ENCODE peak calls at places on chromosomes 6 and 20, in seven cellular contexts. T is coronary artery, K is T-helper 2 cell, S is HS-5, P is A673, F is T1000, L is C1 segment of cervical spinal cord. O is an unnamed sample.

GRCh38 chr6:89612121-89612520 is 26.4 kb downstream of the LYRM2 start:
- DNase-seq in T (no peak), K (no peak), S (no peak), P (no peak), F (no peak), L (no peak), O (no peak)

GRCh38 chr20:37867289-37868195 is 35.4 kb upstream of the VSTM2L start:
- DNase-seq in T (no peak), K (no peak), S (no peak), P (no peak), F (no peak), L (no peak), O (no peak)

GRCh38 chr6:7730852-7731251 is 5.0 kb downstream of the BMP6 start:
- DNase-seq in T (no peak), K (no peak), S (peak), P (no peak), F (no peak), L (no peak), O (peak)

GRCh38 chr20:46351357-46352058 is 43.2 kb upstream of the CDH22 start:
- DNase-seq in T (no peak), K (no peak), S (no peak), P (no peak), F (no peak), L (no peak), O (no peak)

GRCh38 chr6:56573142-56573541 is 69.5 kb downstream of the DST start:
- DNase-seq in T (no peak), K (no peak), S (no peak), P (peak), F (no peak), L (no peak), O (no peak)

GRCh38 chr20:2293971-2294370 is 1.8 kb upstream of the TGM3 start:
- DNase-seq in T (no peak), K (no peak), S (no peak), P (no peak), F (no peak), L (no peak), O (no peak)

GRCh38 chr6:127302728-127303675 is 36.3 kb downstream of the RNF146 start:
- DNase-seq in T (no peak), K (peak), S (peak), P (peak), F (no peak), L (no peak), O (peak)

GRCh38 chr6:13787146-13787545 is 27.2 kb downstream of the MCUR1 start:
- DNase-seq in T (no peak), K (no peak), S (no peak), P (peak), F (no peak), L (no peak), O (peak)

GRCh38 chr6:126182650-126183311 is 157.1 kb upstream of the CENPW start:
- DNase-seq in T (no peak), K (no peak), S (no peak), P (no peak), F (no peak), L (no peak), O (no peak)

GRCh38 chr6:108561742-108562502 is 1.2 kb downstream of the FOXO3 start:
- DNase-seq in T (no peak), K (no peak), S (no peak), P (peak), F (no peak), L (peak), O (peak)

GRCh38 chr6:52512199-52512598 is 64.7 kb downstream of the TRAM2 start:
- DNase-seq in T (peak), K (no peak), S (peak), P (no peak), F (peak), L (no peak), O (peak)

GRCh38 chr20:23419995-23420901 is 1.0 kb downstream of the NAPB start:
- DNase-seq in T (no peak), K (peak), S (no peak), P (peak), F (no peak), L (no peak), O (peak)